ENCODE peak calls at places on chromosomes 16 and 17, in eight cellular contexts. One of them, this sample, is unnamed.

GRCh38 chr16:22291860-22292692 is 5.1 kb upstream of the POLR3E start:
- DNase-seq in GM23248: peak; percentile 32
- DNase-seq in skeletal muscle cell: no peak
- DNase-seq in amygdala: no peak
- DNase-seq in immature natural killer cell: no peak
- DNase-seq in SHP77: no peak
- DNase-seq in GM20000: no peak
- DNase-seq in posterior cingulate gyrus: no peak
- DNase-seq in this sample: no peak

GRCh38 chr16:4435668-4436067 is 10.0 kb downstream of the DNAJA3 start:
- DNase-seq in amygdala: no peak
- DNase-seq in SHP77: no peak
- DNase-seq in GM23248: peak; percentile 9
- DNase-seq in skeletal muscle cell: no peak
- DNase-seq in immature natural killer cell: no peak
- DNase-seq in GM20000: no peak
- DNase-seq in posterior cingulate gyrus: no peak
- DNase-seq in this sample: no peak

GRCh38 chr16:88319116-88319965 is 63.4 kb upstream of the ZNF469 start:
- DNase-seq in amygdala: no peak
- DNase-seq in GM23248: no peak
- DNase-seq in posterior cingulate gyrus: no peak
- DNase-seq in immature natural killer cell: no peak
- DNase-seq in GM20000: no peak
- DNase-seq in SHP77: no peak
- DNase-seq in skeletal muscle cell: no peak
- DNase-seq in this sample: no peak

GRCh38 chr17:65733314-65733713 is 171.9 kb upstream of the AXIN2 start:
- DNase-seq in posterior cingulate gyrus: no peak
- DNase-seq in SHP77: no peak
- DNase-seq in amygdala: no peak
- DNase-seq in GM20000: no peak
- DNase-seq in GM23248: no peak
- DNase-seq in skeletal muscle cell: no peak
- DNase-seq in immature natural killer cell: no peak
- DNase-seq in this sample: no peak

GRCh38 chr17:74203439-74204240 is at the start of gene RPL38:
- DNase-seq in immature natural killer cell: peak; percentile 91
- DNase-seq in amygdala: peak; percentile 85
- DNase-seq in GM23248: peak; percentile 97
- DNase-seq in skeletal muscle cell: peak; percentile 89
- DNase-seq in SHP77: peak; percentile 98
- DNase-seq in GM20000: peak; percentile 94
- DNase-seq in posterior cingulate gyrus: peak; percentile 99
- DNase-seq in this sample: peak; percentile 96

GRCh38 chr16:58280846-58281301 is 14.0 kb downstream of the PRSS54 start:
- DNase-seq in SHP77: no peak
- DNase-seq in GM23248: peak; percentile 21
- DNase-seq in posterior cingulate gyrus: no peak
- DNase-seq in skeletal muscle cell: no peak
- DNase-seq in amygdala: no peak
- DNase-seq in immature natural killer cell: no peak
- DNase-seq in GM20000: no peak
- DNase-seq in this sample: no peak

GRCh38 chr17:74466111-74466784 is at the start of gene CD300A:
- DNase-seq in amygdala: no peak
- DNase-seq in GM20000: no peak
- DNase-seq in posterior cingulate gyrus: no peak
- DNase-seq in skeletal muscle cell: no peak
- DNase-seq in SHP77: no peak
- DNase-seq in GM23248: no peak
- DNase-seq in immature natural killer cell: no peak
- DNase-seq in this sample: no peak

GRCh38 chr17:42061641-42062487 is 11.5 kb upstream of the C17orf113 start:
- DNase-seq in GM20000: no peak
- DNase-seq in skeletal muscle cell: no peak
- DNase-seq in GM23248: no peak
- DNase-seq in posterior cingulate gyrus: no peak
- DNase-seq in immature natural killer cell: no peak
- DNase-seq in amygdala: no peak
- DNase-seq in SHP77: peak; percentile 18
- DNase-seq in this sample: no peak

GRCh38 chr16:56708821-56709685 is 20.9 kb upstream of the NUP93 start:
- DNase-seq in GM20000: no peak
- DNase-seq in amygdala: no peak
- DNase-seq in skeletal muscle cell: no peak
- DNase-seq in GM23248: no peak
- DNase-seq in posterior cingulate gyrus: no peak
- DNase-seq in SHP77: no peak
- DNase-seq in immature natural killer cell: no peak
- DNase-seq in this sample: no peak

GRCh38 chr17:4634981-4635380 is 6.5 kb downstream of the ALOX15 start:
- DNase-seq in amygdala: no peak
- DNase-seq in GM23248: peak; percentile 45
- DNase-seq in posterior cingulate gyrus: no peak
- DNase-seq in GM20000: no peak
- DNase-seq in skeletal muscle cell: no peak
- DNase-seq in SHP77: no peak
- DNase-seq in immature natural killer cell: no peak
- DNase-seq in this sample: no peak

GRCh38 chr17:50559674-50560184 is 786 bp upstream of the CACNA1G start:
- DNase-seq in GM20000: peak; percentile 62
- DNase-seq in SHP77: no peak
- DNase-seq in GM23248: peak; percentile 83
- DNase-seq in amygdala: no peak
- DNase-seq in skeletal muscle cell: no peak
- DNase-seq in posterior cingulate gyrus: no peak
- DNase-seq in immature natural killer cell: peak; percentile 26
- DNase-seq in this sample: peak; percentile 66

This sample was measured in GM13976.